ENCODE peak calls at places on chromosomes 5 and 9, in four cellular contexts. C is IMR-90, B is H1, E is prostate gland. D is an unnamed sample.

GRCh38 chr5:176716320-176716719 is 69.0 kb downstream of the TSPAN17 start:
- DNase-seq in B (no peak), E (no peak), C (peak; percentile 77), D (peak; percentile 47)

GRCh38 chr9:114289571-114290481 is 33.1 kb upstream of the ORM1 start:
- DNase-seq in B (no peak), E (no peak), C (no peak), D (no peak)

GRCh38 chr9:78443946-78444345 is 147.0 kb downstream of the PSAT1 start:
- DNase-seq in E (no peak), B (no peak), C (no peak), D (no peak)

GRCh38 chr9:115369322-115369957 is 251.5 kb upstream of the TNC start:
- DNase-seq in B (no peak), C (peak; percentile 91), E (peak; percentile 6), D (no peak)

GRCh38 chr5:75275147-75275546 is 38.5 kb upstream of the ANKRD31 start:
- DNase-seq in E (no peak), C (no peak), B (no peak), D (no peak)

GRCh38 chr9:32571969-32572899 is 725 bp downstream of the NDUFB6 start:
- DNase-seq in E (peak; percentile 74), C (peak; percentile 82), B (no peak), D (peak; percentile 23)

GRCh38 chr9:22170990-22171663 is 162.0 kb upstream of the CDKN2B start:
- DNase-seq in B (no peak), E (no peak), C (no peak), D (no peak)

GRCh38 chr9:16192403-16193017 is 639.7 kb downstream of the CCDC171 start:
- DNase-seq in B (no peak), E (no peak), C (peak; percentile 65), D (no peak)

GRCh38 chr5:56616454-56617160 is 198.7 kb upstream of the MAP3K1 start:
- DNase-seq in B (no peak), C (no peak), E (peak; percentile 82), D (no peak)

GRCh38 chr5:143302344-143302743 is 101.1 kb downstream of the NR3C1 start:
- DNase-seq in C (no peak), E (no peak), B (no peak), D (no peak)

GRCh38 chr5:67451640-67452279 is 255.2 kb upstream of the CD180 start:
- DNase-seq in C (no peak), B (no peak), E (no peak), D (no peak)

GRCh38 chr5:137751869-137752491 is 2.2 kb downstream of the HNRNPA0 start:
- DNase-seq in C (peak; percentile 80), E (peak; percentile 11), B (no peak), D (no peak)

GRCh38 chr5:172768573-172769323 is 2.2 kb downstream of the DUSP1 start:
- DNase-seq in E (no peak), B (no peak), C (peak; percentile 72), D (no peak)

GRCh38 chr5:169083394-169084018 is 217.4 kb downstream of the SLIT3 start:
- DNase-seq in B (no peak), C (no peak), E (no peak), D (no peak)

GRCh38 chr9:21576331-21577189 is 94.4 kb upstream of the IFNE start:
- DNase-seq in B (no peak), C (peak; percentile 87), E (no peak), D (no peak)

GRCh38 chr9:15642369-15642962 is 89.6 kb downstream of the CCDC171 start:
- DNase-seq in E (no peak), B (no peak), C (peak; percentile 53), D (peak; percentile 9)

GRCh38 chr9:73081979-73082657 is 69.5 kb upstream of the ANXA1 start:
- DNase-seq in E (no peak), C (peak; percentile 27), B (no peak), D (peak; percentile 26)

GRCh38 chr9:129822825-129823162 is 1.1 kb downstream of the TOR1A start:
- DNase-seq in B (no peak), C (no peak), E (no peak), D (no peak)

GRCh38 chr9:82606761-82607382 is 456.1 kb downstream of the RASEF start:
- DNase-seq in C (peak; percentile 81), B (peak; percentile 46), E (peak; percentile 32), D (peak; percentile 22)

GRCh38 chr5:176578391-176578808 is 29.3 kb downstream of the CDHR2 start:
- DNase-seq in B (no peak), E (peak; percentile 83), C (peak; percentile 38), D (peak; percentile 53)

GRCh38 chr5:61089351-61089750 is 72.9 kb downstream of the SMIM15 start:
- DNase-seq in C (peak; percentile 28), B (no peak), E (no peak), D (no peak)

GRCh38 chr9:100428871-100429654 is 2.1 kb downstream of the MSANTD3 start:
- DNase-seq in C (peak; percentile 100), E (no peak), B (no peak), D (peak; percentile 93)

GRCh38 chr5:72107874-72108199 is 562 bp downstream of the MAP1B start:
- DNase-seq in E (no peak), B (no peak), C (no peak), D (no peak)

GRCh38 chr9:136729144-136729543 is 13.6 kb downstream of the LCN10 start:
- DNase-seq in E (no peak), C (no peak), B (no peak), D (no peak)

GRCh38 chr5:73544429-73545402 is 20.7 kb downstream of the ANKRA2 start:
- DNase-seq in B (no peak), E (peak; percentile 96), C (no peak), D (no peak)

GRCh38 chr9:137178201-137178938 is 6.5 kb upstream of the TMEM210 start:
- DNase-seq in E (no peak), B (no peak), C (no peak), D (peak; percentile 69)

GRCh38 chr9:78930281-78930680 is 633.4 kb downstream of the PSAT1 start:
- DNase-seq in E (no peak), C (no peak), B (no peak), D (no peak)

GRCh38 chr5:77641963-77642589 is 3.6 kb upstream of the OTP start:
- DNase-seq in C (no peak), B (no peak), E (no peak), D (no peak)

GRCh38 chr9:124491049-124491975 is 15.9 kb downstream of the NR5A1 start:
- DNase-seq in C (no peak), E (no peak), B (no peak), D (no peak)

GRCh38 chr9:130997925-130998595 is 10.9 kb upstream of the LAMC3 start:
- DNase-seq in C (peak; percentile 54), E (no peak), B (peak; percentile 67), D (peak; percentile 54)

GRCh38 chr9:1210954-1211353 is 160.8 kb downstream of the DMRT2 start:
- DNase-seq in B (no peak), C (no peak), E (no peak), D (no peak)

DNA sequence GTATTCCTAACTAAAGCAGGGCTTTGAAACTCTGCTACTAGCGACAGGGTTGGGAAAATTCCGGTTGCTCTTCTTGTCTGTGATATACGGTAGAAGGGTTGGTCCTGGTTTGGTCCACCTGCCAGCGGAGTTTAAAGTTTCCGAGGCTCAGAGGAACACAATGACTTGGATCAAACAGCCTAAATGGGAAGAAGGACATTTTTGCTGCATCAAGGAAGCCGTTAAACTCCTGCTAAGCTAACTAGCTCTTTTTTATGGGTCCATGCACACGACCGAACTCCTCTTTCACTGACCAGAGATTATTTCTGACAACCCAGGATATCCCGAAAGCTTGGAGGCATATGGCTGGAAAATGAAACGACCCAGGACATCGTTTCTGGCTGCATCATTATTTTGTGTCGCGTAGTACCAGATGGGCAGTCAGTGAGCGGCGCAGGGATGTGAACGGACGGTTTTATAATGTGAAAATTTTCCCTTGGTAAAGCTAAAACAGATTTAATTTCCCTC is at the start of gene LURAP1L:
- DNase-seq in C (peak; percentile 83), E (peak; percentile 66), B (no peak), D (no peak)
- TF ChIP-seq POLR2A in C (peak; percentile 72), E (peak; percentile 69), B (no peak), D (no peak)

DNA sequence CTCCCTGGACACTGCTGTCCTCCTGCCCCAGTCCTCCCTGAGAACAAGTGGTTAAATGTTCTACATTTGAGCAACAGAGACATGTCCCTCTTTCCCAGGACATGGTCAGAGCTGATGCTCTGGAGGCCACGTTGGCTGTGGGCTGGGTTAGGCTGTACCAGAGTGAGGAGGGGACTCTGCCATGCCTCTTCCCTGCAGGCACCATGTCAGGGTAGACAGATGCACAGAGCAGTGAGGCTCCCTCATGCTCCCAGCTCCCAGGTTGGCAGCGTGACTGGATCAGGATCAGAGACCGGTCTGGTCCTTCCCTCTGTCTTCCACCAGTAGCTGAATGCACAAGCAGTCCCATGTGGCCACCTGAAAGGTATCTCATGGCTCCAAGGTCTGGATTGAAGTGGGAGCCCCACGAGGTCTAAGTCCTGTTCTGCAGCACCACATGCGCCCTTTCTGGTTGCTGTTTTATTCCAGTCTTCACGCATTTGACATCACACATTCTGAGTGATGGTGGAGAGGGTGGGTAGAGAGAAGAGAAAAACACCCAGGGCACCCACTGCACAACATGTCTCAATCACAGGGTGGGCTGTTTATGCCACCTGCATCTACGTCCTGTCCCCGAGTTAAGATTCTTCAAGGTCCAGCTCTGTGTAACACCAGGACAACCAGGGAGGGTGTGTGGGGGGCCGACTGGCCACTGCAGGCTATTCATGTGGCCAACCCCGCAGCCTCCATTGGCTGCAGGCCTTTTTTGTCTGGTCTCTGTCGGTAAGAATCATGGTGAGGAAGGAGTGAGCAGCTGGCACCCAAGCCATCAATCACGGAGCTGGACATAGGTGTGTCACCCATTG is 204.9 kb downstream of the FANCC start:
- DNase-seq in B (no peak), E (no peak), C (no peak), D (no peak)
- TF ChIP-seq POLR2A in B (no peak), E (no peak), C (no peak), D (no peak)

GRCh38 chr5:1845696-1846095 is 37.0 kb downstream of the IRX4 start:
- DNase-seq in C (no peak), E (no peak), B (no peak), D (no peak)
- TF ChIP-seq POLR2A in C (no peak), E (no peak), B (no peak), D (no peak)

DNA sequence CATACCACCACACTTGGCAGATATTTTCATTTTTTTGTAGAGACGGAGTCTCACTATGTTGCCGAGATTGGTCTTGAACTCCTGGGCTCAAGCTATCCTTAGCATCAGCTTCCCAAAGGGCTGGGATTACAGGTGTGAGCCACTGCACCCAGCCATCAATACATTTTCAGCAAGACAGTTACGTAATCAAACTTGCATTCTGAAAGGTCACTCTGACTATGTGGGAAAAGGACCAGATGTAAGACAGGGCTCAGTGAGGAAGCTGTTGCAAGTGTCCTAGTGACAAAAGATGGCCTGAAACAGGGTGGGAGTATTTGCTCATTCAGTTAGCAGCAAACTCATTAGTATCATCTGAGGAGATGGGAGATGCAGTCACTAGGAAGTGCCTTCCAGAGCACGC is 16.9 kb downstream of the MED27 start:
- DNase-seq in C (no peak), B (no peak), E (no peak), D (no peak)
- TF ChIP-seq POLR2A in C (no peak), B (no peak), E (no peak), D (no peak)

DNA sequence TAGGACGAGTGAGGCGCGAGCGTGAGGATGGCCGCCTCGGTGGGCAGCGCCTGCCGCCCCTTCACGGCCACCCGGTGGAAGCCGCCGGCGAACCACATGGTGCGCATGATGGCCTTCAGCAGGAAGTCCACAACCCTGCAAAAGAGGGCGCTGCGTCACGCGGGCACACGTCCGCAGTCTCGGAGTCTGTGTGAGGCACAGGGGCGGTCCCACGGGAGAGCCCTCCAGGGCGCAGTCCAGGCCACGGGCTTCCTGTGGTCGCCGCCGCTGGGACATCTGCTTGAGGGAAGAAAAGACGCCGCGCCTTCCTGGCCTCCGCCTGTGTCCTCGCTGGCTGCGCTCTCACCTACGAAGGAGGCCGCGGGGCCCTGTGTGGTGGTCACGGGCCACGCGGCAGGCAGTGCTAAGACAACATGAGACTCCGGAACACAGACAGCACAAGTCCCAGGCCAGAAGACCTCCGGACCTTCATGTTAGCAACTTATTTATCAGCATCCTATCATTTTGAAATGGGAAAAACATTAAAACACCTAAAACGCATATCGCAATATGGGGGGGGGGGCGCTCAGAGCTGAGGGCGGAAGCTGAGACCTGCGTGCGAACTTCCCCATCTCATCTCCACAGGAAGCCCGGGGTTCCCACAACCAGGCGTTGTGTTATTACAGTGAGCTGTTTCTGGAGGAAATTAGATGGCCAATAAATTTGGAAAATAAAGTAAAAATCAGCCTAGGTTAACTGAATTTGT is 28.8 kb downstream of the LPCAT1 start:
- DNase-seq in C (no peak), E (no peak), B (no peak), D (no peak)
- TF ChIP-seq POLR2A in C (no peak), E (no peak), B (no peak), D (no peak)